ENCODE peak calls at places on chromosomes 2 and 18, in five cellular contexts. F, B, G, K and U are unnamed samples.

GRCh38 chr2:160647967-160648685 is 154.5 kb upstream of the RBMS1 start:
- DNase-seq in K (no peak), B (no peak), G (no peak), F (no peak), U (no peak)

GRCh38 chr2:118731396-118731795 is 116.1 kb downstream of the EN1 start:
- DNase-seq in G (no peak), F (no peak), B (no peak), K (no peak), U (no peak)

GRCh38 chr18:32276896-32277295 is 87.1 kb downstream of the MEP1B start:
- DNase-seq in F (no peak), K (no peak), G (no peak), B (no peak), U (no peak)

GRCh38 chr2:164824865-164825264 is 16.8 kb downstream of the COBLL1 start:
- DNase-seq in F (no peak), K (no peak), G (no peak), B (no peak), U (no peak)

GRCh38 chr2:168678153-168678853 is 124.1 kb upstream of the NOSTRIN start:
- DNase-seq in B (no peak), G (no peak), F (no peak), K (no peak), U (no peak)

GRCh38 chr18:33839452-33840225 is 261.6 kb downstream of the ASXL3 start:
- DNase-seq in K (no peak), G (no peak), F (peak), B (no peak), U (no peak)

GRCh38 chr18:67428805-67429204 is 87.7 kb downstream of the DSEL start:
- DNase-seq in K (no peak), B (no peak), G (no peak), F (no peak), U (no peak)

GRCh38 chr2:85162746-85163301 is 29.6 kb downstream of the TCF7L1 start:
- DNase-seq in G (peak), B (no peak), K (peak), F (no peak), U (no peak)

GRCh38 chr2:138115664-138116063 is 151.4 kb downstream of the HNMT start:
- DNase-seq in K (no peak), B (no peak), G (no peak), F (no peak), U (no peak)

GRCh38 chr2:184530239-184530638 is 68.1 kb upstream of the ZNF804A start:
- DNase-seq in K (no peak), G (no peak), F (no peak), B (no peak), U (no peak)

GRCh38 chr2:23745726-23746105 is 181.2 kb downstream of the ATAD2B start:
- DNase-seq in F (no peak), G (peak), K (no peak), B (no peak), U (no peak)

GRCh38 chr2:141523199-141523598 is 607.6 kb downstream of the LRP1B start:
- DNase-seq in F (no peak), K (no peak), B (no peak), G (no peak), U (no peak)

DNA sequence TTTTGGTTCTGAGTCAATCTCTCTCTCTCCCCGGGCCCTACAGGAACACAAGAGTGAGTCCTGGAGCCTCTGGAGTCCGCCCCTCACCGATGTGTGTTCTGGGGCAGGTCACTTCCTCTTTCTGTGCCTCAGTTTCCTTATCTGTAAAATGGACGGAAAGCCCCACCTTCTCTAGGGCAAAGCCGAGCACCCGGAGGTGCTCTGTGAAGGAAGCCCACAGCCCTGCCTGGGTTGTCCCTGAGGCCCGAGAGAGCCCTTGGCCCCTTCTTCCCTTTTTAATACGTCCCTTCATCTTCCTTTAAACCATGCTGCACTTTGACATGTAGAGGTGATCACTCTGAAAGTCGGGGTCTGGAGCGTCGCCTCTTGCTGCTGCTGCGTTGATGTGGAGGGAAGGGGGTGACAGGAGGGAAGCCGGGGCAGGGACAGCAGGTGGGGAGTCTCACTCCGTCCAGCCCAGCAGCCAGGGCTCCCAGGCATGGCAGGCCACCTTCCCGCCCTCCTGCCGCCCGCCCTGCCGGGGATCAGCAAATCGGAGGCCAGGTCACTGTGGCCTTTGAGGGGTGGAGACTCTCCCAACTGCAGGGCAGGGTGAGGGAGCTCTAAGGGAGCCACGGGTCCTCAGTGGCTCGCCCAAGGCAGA is 136.1 kb upstream of the ID2 start:
- DNase-seq in G (no peak), F (no peak), K (peak), B (no peak), U (no peak)
- H3K27ac ChIP-seq in G (no peak), F (peak), K (no peak), B (no peak), U (no peak)

GRCh38 chr18:13606589-13607254 is 119.6 kb downstream of the FAM210A start:
- DNase-seq in G (no peak), K (no peak), F (no peak), B (no peak), U (no peak)

GRCh38 chr18:13605477-13605876 is 120.9 kb downstream of the FAM210A start:
- DNase-seq in K (no peak), F (no peak), B (no peak), G (no peak), U (no peak)

GRCh38 chr18:13603304-13604019 is 122.9 kb downstream of the FAM210A start:
- DNase-seq in F (no peak), K (no peak), G (no peak), B (no peak), U (no peak)

GRCh38 chr18:13605901-13606300 is 120.5 kb downstream of the FAM210A start:
- DNase-seq in G (no peak), F (no peak), B (no peak), K (no peak), U (no peak)

DNA sequence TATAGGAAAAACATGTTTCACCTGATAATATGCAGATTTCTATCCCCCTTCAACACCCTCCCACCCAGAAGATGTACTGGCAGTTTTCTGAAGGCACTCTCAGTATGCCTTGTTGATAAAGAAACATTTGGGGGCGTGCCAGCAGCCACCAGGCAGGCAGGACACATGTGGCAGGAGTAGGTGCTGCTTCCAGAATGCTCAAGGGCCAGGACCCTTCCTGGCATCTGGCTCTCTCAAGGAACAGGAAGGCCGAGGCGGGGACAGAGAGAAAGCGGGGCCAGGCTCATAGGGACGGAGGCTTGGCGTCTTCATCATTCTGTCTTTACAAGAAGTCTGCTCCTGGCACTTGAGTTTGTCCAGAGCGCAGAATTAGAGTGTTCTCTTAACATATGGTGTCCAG is 121.6 kb downstream of the FAM210A start:
- DNase-seq in F (no peak), B (no peak), K (no peak), G (no peak), U (no peak)
- H3K27ac ChIP-seq in F (no peak), B (no peak), K (no peak), G (no peak), U (no peak)

GRCh38 chr2:157395811-157396210 is 48.1 kb downstream of the CYTIP start:
- DNase-seq in K (no peak), B (no peak), F (no peak), G (no peak), U (no peak)
- H3K27ac ChIP-seq in K (no peak), B (no peak), F (no peak), G (no peak), U (no peak)

GRCh38 chr2:11530864-11531451 is 2.9 kb upstream of the GREB1 start:
- DNase-seq in B (no peak), G (no peak), K (no peak), F (no peak), U (no peak)
- H3K27ac ChIP-seq in B (no peak), G (no peak), K (no peak), F (no peak), U (no peak)

GRCh38 chr2:10223932-10224720 is 78.6 kb upstream of the HPCAL1 start:
- DNase-seq in B (no peak), K (peak), F (no peak), G (no peak), U (no peak)
- H3K27ac ChIP-seq in B (no peak), K (no peak), F (no peak), G (no peak), U (no peak)

DNA sequence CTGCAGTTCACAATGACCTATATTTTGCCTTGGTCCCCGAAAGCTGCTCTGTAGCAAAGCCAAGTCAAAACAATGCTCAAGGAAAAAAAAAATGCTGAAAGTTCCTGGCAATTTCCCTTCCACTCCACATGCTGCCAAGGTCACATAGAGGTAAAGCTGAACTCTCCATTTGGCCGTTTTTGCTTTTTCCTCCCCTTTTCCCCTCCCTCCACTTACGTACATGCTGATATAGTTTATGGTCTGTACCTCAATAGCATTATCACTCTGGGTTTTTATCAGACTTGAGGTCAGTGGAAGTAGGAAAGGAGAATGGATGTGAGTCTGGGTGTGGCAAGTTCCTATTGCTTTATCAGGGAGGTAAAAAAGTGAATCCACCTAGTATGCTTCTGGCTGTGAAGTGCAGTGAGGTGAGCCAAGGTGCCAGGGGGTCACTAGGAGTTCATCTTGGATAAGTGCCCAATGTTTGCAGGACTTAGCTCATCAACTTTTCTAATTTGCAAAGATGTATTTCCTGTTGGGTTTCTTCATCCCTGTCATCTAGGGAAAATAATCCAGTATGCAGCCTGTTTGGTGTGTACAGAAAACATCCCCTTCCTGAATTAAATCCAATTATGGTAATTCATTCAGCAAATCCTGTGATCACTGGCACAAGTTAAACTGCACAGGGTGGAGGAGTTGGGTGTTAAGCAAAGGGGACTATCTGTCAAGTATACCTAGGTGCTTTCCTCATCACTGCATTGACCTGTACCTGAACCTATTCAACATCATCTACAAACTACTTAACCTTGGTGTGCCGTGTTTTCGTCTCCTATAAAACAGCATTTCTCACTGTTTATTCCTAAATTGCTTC is 124.3 kb upstream of the CYP26B1 start:
- DNase-seq in F (peak), G (peak), B (peak), K (no peak), U (no peak)
- H3K27ac ChIP-seq in F (no peak), G (no peak), B (no peak), K (no peak), U (no peak)

GRCh38 chr2:104856973-104857261 is 3.0 kb downstream of the POU3F3 start:
- DNase-seq in B (no peak), G (no peak), F (no peak), K (no peak), U (no peak)

GRCh38 chr2:104859310-104860130 is 5.6 kb downstream of the POU3F3 start:
- DNase-seq in F (no peak), B (no peak), K (no peak), G (no peak), U (no peak)

GRCh38 chr2:104858325-104858978 is 4.5 kb downstream of the POU3F3 start:
- DNase-seq in K (no peak), F (no peak), B (no peak), G (no peak), U (no peak)

GRCh38 chr2:104856086-104856972 is 2.4 kb downstream of the POU3F3 start:
- DNase-seq in B (no peak), K (no peak), G (no peak), F (no peak), U (no peak)

GRCh38 chr2:104857262-104858221 is 3.6 kb downstream of the POU3F3 start:
- DNase-seq in F (no peak), B (no peak), K (no peak), G (no peak), U (no peak)
- H3K27ac ChIP-seq in F (no peak), B (no peak), K (no peak), G (no peak), U (peak)

GRCh38 chr2:236642125-236642524 is 72.5 kb downstream of the ACKR3 start:
- DNase-seq in G (no peak), K (peak), F (no peak), B (no peak), U (no peak)
- H3K27ac ChIP-seq in G (peak), K (peak), F (no peak), B (no peak), U (no peak)

DNA sequence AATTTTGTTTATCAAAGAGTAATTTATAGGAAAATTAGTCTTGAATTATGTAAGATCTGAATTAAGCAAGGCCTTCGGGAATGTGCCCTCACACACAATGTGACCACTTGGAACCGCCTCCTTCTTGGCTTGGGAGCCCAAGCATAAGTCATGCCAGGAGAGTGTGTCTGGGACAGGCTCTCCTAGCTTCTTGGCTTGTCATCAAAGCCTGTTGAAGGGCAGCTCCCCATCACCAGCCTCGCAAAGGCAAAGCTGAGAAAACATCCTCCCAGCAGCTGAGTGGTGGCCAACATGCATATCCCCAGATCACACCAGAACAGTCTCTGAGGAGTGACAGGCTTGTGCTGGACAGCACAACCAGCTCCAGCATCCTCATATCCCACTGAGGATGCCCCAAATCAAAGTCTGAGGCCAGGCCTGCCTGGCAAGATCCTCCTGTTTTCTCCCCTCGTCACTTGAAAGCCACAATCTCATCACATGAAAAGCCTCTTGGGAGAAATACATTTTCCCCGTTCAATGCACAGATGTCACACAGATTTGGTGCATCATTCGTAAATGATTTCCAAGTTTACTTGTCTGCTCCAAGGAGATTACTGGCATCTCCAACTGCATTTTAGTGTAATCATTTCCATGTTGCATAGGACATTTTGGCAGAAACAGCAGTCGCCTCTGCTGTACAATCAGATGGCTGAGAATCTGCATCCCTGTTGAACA is 269.3 kb downstream of the TTC32 start:
- DNase-seq in F (no peak), B (no peak), K (peak), G (peak), U (no peak)
- H3K27ac ChIP-seq in F (no peak), B (no peak), K (no peak), G (no peak), U (no peak)

GRCh38 chr2:55556809-55557208 is 37.3 kb downstream of the CFAP36 start:
- DNase-seq in G (no peak), F (no peak), B (no peak), K (peak), U (no peak)
- H3K27ac ChIP-seq in G (no peak), F (no peak), B (no peak), K (no peak), U (no peak)